ENCODE peak calls at places on chromosomes 12 and 14, in ten cellular contexts. W is omental fat pad; H is activated T-helper 1 cell treated with Interleukin-2 at 50 U/mL for 16 hours; P is Panc1; J is fibroblast of mammary gland; S is NCI-H345; R is Right ventricle myocardium inferior; Q is upper lobe of right lung; N is lung; U is activated CD8-positive, alpha-beta T cell treated with anti-CD3 and anti-CD28 coated beads for 36 hours. T is an unnamed sample.

GRCh38 chr12:129570796-129571400 is 332.9 kb downstream of the TMEM132D start:
- DNase-seq in R (no peak), U (no peak), Q (no peak), S (no peak), N (no peak), H (no peak), W (no peak), P (no peak), J (no peak), T (no peak)

GRCh38 chr12:19539836-19540235 is 100.5 kb downstream of the AEBP2 start:
- DNase-seq in S (no peak), N (no peak), P (no peak), J (no peak), W (no peak), U (no peak), Q (no peak), R (no peak), H (no peak), T (no peak)

GRCh38 chr14:89509891-89510290 is 92.9 kb upstream of the FOXN3 start:
- DNase-seq in S (no peak), H (no peak), P (no peak), R (no peak), W (no peak), N (no peak), J (peak), Q (no peak), U (no peak), T (no peak)

GRCh38 chr12:120581998-120582397 is 796 bp upstream of the POP5 start:
- DNase-seq in H (no peak), Q (no peak), P (no peak), S (no peak), J (peak), N (no peak), W (no peak), U (peak), R (no peak), T (no peak)

GRCh38 chr14:103483600-103483999 is 39.0 kb downstream of the CKB start:
- DNase-seq in J (peak), S (no peak), W (peak), Q (no peak), P (peak), H (no peak), R (no peak), N (no peak), U (no peak), T (no peak)

GRCh38 chr14:90159147-90159546 is 97.2 kb upstream of the PSMC1 start:
- DNase-seq in J (no peak), W (no peak), U (no peak), N (no peak), S (no peak), R (no peak), P (no peak), H (no peak), Q (no peak), T (no peak)

GRCh38 chr12:10016881-10017280 is 6.5 kb downstream of the CLEC12B start:
- DNase-seq in Q (no peak), N (no peak), P (no peak), S (no peak), R (no peak), J (peak), H (no peak), U (no peak), W (no peak), T (no peak)

GRCh38 chr12:107200394-107200793 is 107.0 kb upstream of the CRY1 start:
- DNase-seq in H (no peak), Q (no peak), W (no peak), J (peak), U (peak), R (no peak), S (peak), P (no peak), N (no peak), T (peak)

GRCh38 chr12:20492251-20492728 is 124.0 kb downstream of the PDE3A start:
- DNase-seq in W (no peak), P (peak), R (no peak), J (peak), S (no peak), Q (no peak), U (peak), H (no peak), N (no peak), T (no peak)

GRCh38 chr14:96938946-96939345 is 141.8 kb downstream of the VRK1 start:
- DNase-seq in W (no peak), Q (no peak), J (no peak), P (no peak), N (no peak), H (no peak), R (no peak), S (no peak), U (no peak), T (no peak)

GRCh38 chr12:49332891-49333371 is 4.1 kb downstream of the C1QL4 start:
- DNase-seq in P (no peak), Q (peak), H (no peak), J (no peak), S (no peak), R (no peak), W (no peak), U (peak), N (no peak), T (no peak)

GRCh38 chr12:46217686-46218508 is 50.9 kb downstream of the SLC38A1 start:
- DNase-seq in J (no peak), Q (no peak), W (no peak), N (no peak), P (no peak), S (no peak), H (peak), U (peak), R (no peak), T (no peak)

GRCh38 chr14:48914382-48914781 is 671.8 kb downstream of the RPS29 start:
- DNase-seq in R (no peak), N (no peak), H (no peak), P (no peak), U (no peak), Q (no peak), J (no peak), W (no peak), S (no peak), T (no peak)

GRCh38 chr12:132444957-132445883 is 44.7 kb upstream of the FBRSL1 start:
- DNase-seq in W (no peak), Q (no peak), H (peak), U (peak), J (no peak), S (no peak), P (no peak), N (peak), R (peak), T (peak)

GRCh38 chr14:99593971-99594841 is 9.8 kb downstream of the CCDC85C start:
- DNase-seq in P (no peak), J (no peak), U (no peak), H (no peak), S (no peak), N (no peak), W (no peak), Q (no peak), R (peak), T (no peak)

GRCh38 chr12:122106891-122107660 is 28.5 kb downstream of the MLXIP start:
- DNase-seq in N (peak), J (peak), H (no peak), Q (peak), P (no peak), W (no peak), U (no peak), R (no peak), S (peak), T (no peak)

GRCh38 chr12:75837700-75838099 is 193.9 kb downstream of the PHLDA1 start:
- DNase-seq in R (peak), N (peak), J (no peak), W (no peak), S (no peak), H (no peak), U (no peak), P (no peak), Q (no peak), T (peak)

GRCh38 chr12:56231184-56231582 is 1.3 kb downstream of the SLC39A5 start:
- DNase-seq in P (no peak), H (no peak), N (no peak), U (no peak), R (peak), Q (no peak), J (no peak), W (no peak), S (no peak), T (no peak)

GRCh38 chr14:36346052-36346451 is 25.6 kb upstream of the MBIP start:
- DNase-seq in N (no peak), R (no peak), W (no peak), Q (no peak), H (no peak), P (no peak), S (peak), J (no peak), U (no peak), T (peak)

GRCh38 chr12:94092516-94093241 is 55.7 kb upstream of the PLXNC1 start:
- DNase-seq in U (no peak), Q (no peak), P (no peak), W (no peak), H (no peak), R (no peak), J (peak), N (no peak), S (no peak), T (no peak)

T was measured in NCI-H2171 treated with DMSO at 0.1 percent for 48 hours.